ENCODE peak calls at places on chromosomes 2 and 18, in nine cellular contexts. K, J, I, X, U, O, D, M and E are unnamed samples.

GRCh38 chr2:190887089-190887488 is 6.5 kb downstream of the GLS start:
- DNase-seq in K (peak; percentile 7), J (no peak), M (peak; percentile 31), O (no peak), U (no peak), D (no peak), X (no peak), I (no peak), E (no peak)

GRCh38 chr2:119389615-119390306 is 23.0 kb downstream of the DBI start:
- DNase-seq in I (peak; percentile 67), M (no peak), O (peak; percentile 16), D (no peak), K (no peak), J (no peak), U (peak; percentile 50), X (no peak), E (no peak)

GRCh38 chr18:78607221-78607620 is 372.4 kb upstream of the SALL3 start:
- DNase-seq in K (no peak), I (no peak), M (no peak), D (no peak), X (no peak), J (no peak), O (no peak), U (no peak), E (no peak)

GRCh38 chr18:5746844-5747243 is 148.5 kb downstream of the TMEM200C start:
- DNase-seq in U (no peak), K (no peak), I (no peak), D (no peak), M (no peak), J (no peak), O (no peak), X (no peak), E (no peak)

GRCh38 chr2:40797115-40797514 is 345.2 kb upstream of the SLC8A1 start:
- DNase-seq in U (no peak), X (peak; percentile 20), J (no peak), O (no peak), K (no peak), D (peak; percentile 39), I (no peak), M (no peak), E (no peak)

GRCh38 chr2:233210843-233211600 is 40.5 kb upstream of the ATG16L1 start:
- DNase-seq in X (peak; percentile 52), K (no peak), J (no peak), I (peak; percentile 92), O (peak; percentile 89), U (peak; percentile 58), D (no peak), M (no peak), E (no peak)

GRCh38 chr2:107591541-107591940 is 235.2 kb upstream of the RGPD4 start:
- DNase-seq in U (no peak), J (no peak), X (no peak), I (peak; percentile 62), K (no peak), M (no peak), D (no peak), O (peak; percentile 37), E (no peak)

GRCh38 chr2:167925775-167926174 is 321.6 kb downstream of the STK39 start:
- DNase-seq in U (no peak), I (no peak), O (no peak), D (no peak), K (no peak), J (no peak), X (no peak), M (no peak), E (no peak)

GRCh38 chr18:59900222-59901128 is 679 bp downstream of the PMAIP1 start:
- DNase-seq in K (no peak), M (peak; percentile 62), J (peak; percentile 72), O (peak; percentile 39), U (no peak), D (peak; percentile 85), I (peak; percentile 69), X (peak; percentile 21), E (peak; percentile 25)

GRCh38 chr2:116952254-116952653 is 862.2 kb upstream of the DDX18 start:
- DNase-seq in J (no peak), U (no peak), I (no peak), X (no peak), D (peak; percentile 49), M (no peak), K (no peak), O (no peak), E (no peak)
- TF ChIP-seq CTCF in J (no peak), U (no peak), I (no peak), X (no peak), D (peak; percentile 76), M (no peak), K (no peak), O (no peak), E (peak; percentile 42)

GRCh38 chr2:142582317-142582716 is 295.1 kb upstream of the KYNU start:
- DNase-seq in M (no peak), D (peak; percentile 14), U (no peak), I (no peak), J (no peak), K (no peak), X (no peak), O (no peak), E (no peak)
- TF ChIP-seq CTCF in M (no peak), D (peak; percentile 57), U (no peak), I (no peak), J (no peak), K (peak; percentile 7), X (no peak), O (no peak), E (no peak)

GRCh38 chr18:63783394-63783793 is 8.2 kb downstream of the SERPINB7 start:
- DNase-seq in J (no peak), O (no peak), I (no peak), U (no peak), D (peak; percentile 60), X (no peak), M (peak; percentile 6), K (no peak), E (no peak)
- TF ChIP-seq CTCF in J (no peak), O (no peak), I (no peak), U (no peak), D (peak; percentile 41), X (no peak), M (no peak), K (no peak), E (no peak)

GRCh38 chr2:197786010-197786877 is 1.1 kb upstream of the BOLL start:
- DNase-seq in I (no peak), M (peak; percentile 67), X (no peak), J (peak; percentile 67), K (peak; percentile 35), U (no peak), D (peak; percentile 94), O (no peak), E (peak; percentile 34)
- TF ChIP-seq CTCF in I (peak; percentile 55), M (peak; percentile 64), X (peak; percentile 10), J (peak; percentile 12), K (peak; percentile 68), U (peak; percentile 18), D (peak; percentile 99), O (peak; percentile 64), E (peak; percentile 57)

DNA sequence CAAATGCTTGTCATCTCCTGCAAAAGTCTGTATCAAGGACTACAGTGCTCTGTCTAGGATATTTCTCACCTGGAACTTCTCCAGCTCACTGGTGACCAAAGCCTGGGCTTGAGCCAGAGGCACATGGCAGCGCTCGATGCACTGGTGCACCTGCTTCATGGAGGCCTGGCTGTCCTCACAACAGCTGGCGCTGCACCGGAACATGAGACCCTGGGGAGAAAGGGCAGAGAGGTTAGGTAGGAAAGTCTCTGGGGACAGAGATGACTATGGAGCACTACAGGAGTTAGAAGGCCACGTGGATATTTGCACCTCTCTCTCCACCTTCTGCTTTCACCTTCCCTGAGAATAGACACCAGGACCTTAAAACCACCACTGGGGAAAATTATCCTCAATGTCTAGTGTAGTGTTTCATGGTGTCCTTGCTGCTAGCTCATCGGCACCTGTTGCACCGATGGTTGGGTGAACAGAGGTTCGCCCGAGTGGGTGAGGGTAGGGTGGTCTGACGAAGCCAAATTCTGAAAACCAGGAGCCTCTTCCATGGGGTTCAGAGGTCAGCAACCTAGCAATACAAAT is 1.0 kb downstream of the FAM136A start:
- DNase-seq in X (no peak), I (no peak), J (no peak), U (no peak), D (no peak), K (no peak), O (no peak), M (no peak), E (no peak)
- TF ChIP-seq CTCF in X (no peak), I (no peak), J (no peak), U (no peak), D (no peak), K (no peak), O (peak; percentile 54), M (peak; percentile 58), E (no peak)

GRCh38 chr2:242043538-242044205 is 174.1 kb downstream of the RTP5 start:
- DNase-seq in I (no peak), D (no peak), U (no peak), O (no peak), X (no peak), K (no peak), J (no peak), M (no peak), E (no peak)
- TF ChIP-seq CTCF in I (no peak), D (no peak), U (no peak), O (no peak), X (no peak), K (no peak), J (no peak), M (no peak), E (no peak)

GRCh38 chr2:143259368-143259958 is 130.2 kb downstream of the ARHGAP15 start:
- DNase-seq in O (peak; percentile 69), I (peak; percentile 67), X (peak; percentile 46), M (peak; percentile 13), D (peak; percentile 84), J (no peak), U (peak; percentile 74), K (peak; percentile 13), E (peak; percentile 26)
- TF ChIP-seq CTCF in O (peak; percentile 89), I (peak; percentile 87), X (peak; percentile 56), M (peak; percentile 67), D (peak; percentile 84), J (peak; percentile 92), U (peak; percentile 74), K (peak; percentile 86), E (peak; percentile 85)

DNA sequence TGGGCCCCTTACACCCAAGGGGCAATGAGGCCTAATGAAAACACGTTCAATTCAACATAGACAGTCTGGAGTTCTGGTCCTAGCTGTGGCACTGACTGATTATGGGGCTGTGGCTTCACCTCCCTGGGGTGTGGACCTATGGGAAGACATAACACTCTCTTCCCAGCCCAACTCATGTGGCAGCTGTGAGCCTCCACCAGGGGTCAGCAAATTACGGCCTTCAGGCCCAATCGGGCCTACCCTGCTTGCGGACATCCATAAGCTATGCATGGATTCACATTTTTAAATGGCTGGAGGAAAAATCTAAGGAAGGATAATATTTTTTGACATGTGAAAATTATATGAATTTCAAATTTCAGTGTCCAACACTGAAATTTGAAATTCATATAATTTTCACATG is 101.3 kb downstream of the LOXHD1 start:
- DNase-seq in X (no peak), D (peak; percentile 84), I (peak; percentile 2), J (no peak), U (no peak), K (peak; percentile 40), O (no peak), M (peak; percentile 57), E (no peak)
- TF ChIP-seq CTCF in X (no peak), D (peak; percentile 91), I (peak; percentile 46), J (no peak), U (no peak), K (peak; percentile 32), O (peak; percentile 74), M (peak; percentile 48), E (peak; percentile 65)

DNA sequence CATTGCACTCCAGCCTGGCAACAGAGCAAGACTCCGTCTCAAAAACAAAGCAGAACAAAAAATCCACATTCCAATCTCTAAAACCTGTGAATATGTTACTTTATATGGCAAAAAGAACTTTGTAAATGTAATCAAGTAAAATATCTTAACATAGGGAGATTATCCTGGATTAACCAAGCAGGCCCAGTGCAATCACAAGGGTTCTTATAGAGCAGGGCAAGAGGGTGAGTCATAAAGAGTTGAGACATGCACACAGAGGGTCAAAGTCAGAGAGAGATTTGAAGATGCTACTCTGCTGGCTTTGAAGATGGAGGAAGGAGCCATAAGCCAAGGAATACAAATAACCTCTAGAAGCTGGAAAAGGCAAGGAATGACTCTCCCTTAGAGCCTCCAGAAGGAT is 60.9 kb upstream of the SLC9A2 start:
- DNase-seq in J (no peak), M (no peak), O (no peak), D (no peak), U (no peak), K (no peak), X (no peak), I (no peak), E (no peak)
- TF ChIP-seq CTCF in J (no peak), M (no peak), O (no peak), D (no peak), U (no peak), K (no peak), X (no peak), I (no peak), E (no peak)